ENCODE peak calls at places on chromosomes 12 and 14, in ten cellular contexts. M is testis; T is left ventricle myocardium inferior; N is AG09309; I is DND-41; L is psoas muscle; V is CD8-positive, alpha-beta memory T cell; J is right cardiac atrium; D is foreskin fibroblast; P is skeletal muscle cell. Q is an unnamed sample.

GRCh38 chr12:110543252-110543959 is 39.7 kb downstream of the PPTC7 start:
- DNase-seq in M (peak; percentile 97), T (peak; percentile 89), N (no peak), I (no peak), L (peak; percentile 90), V (no peak), J (peak; percentile 96), D (peak; percentile 96), P (peak; percentile 76), Q (no peak)

GRCh38 chr14:36493761-36494160 is 26.3 kb downstream of the NKX2-1 start:
- DNase-seq in M (no peak), T (no peak), N (no peak), I (no peak), L (no peak), V (no peak), J (no peak), D (no peak), P (no peak), Q (no peak)

GRCh38 chr14:83163016-83163415 is 1629.4 kb upstream of the SEL1L start:
- DNase-seq in M (no peak), T (no peak), N (no peak), I (no peak), L (no peak), V (no peak), J (no peak), D (peak; percentile 17), P (no peak), Q (no peak)

GRCh38 chr14:67704484-67705089 is 2.9 kb downstream of the RDH12 start:
- DNase-seq in M (peak; percentile 34), T (no peak), N (no peak), I (peak; percentile 47), L (no peak), V (no peak), J (no peak), D (peak; percentile 75), P (no peak), Q (peak; percentile 67)

GRCh38 chr14:51448831-51449665 is 202.7 kb upstream of the FRMD6 start:
- DNase-seq in M (peak; percentile 64), T (peak; percentile 39), N (peak; percentile 55), I (no peak), L (no peak), V (no peak), J (peak; percentile 57), D (peak; percentile 93), P (peak; percentile 63), Q (no peak)

GRCh38 chr14:72303930-72304329 is 371.7 kb downstream of the RGS6 start:
- DNase-seq in M (no peak), T (no peak), N (no peak), I (no peak), L (no peak), V (no peak), J (no peak), D (no peak), P (no peak), Q (no peak)

GRCh38 chr12:105214141-105214540 is 21.8 kb downstream of the APPL2 start:
- DNase-seq in M (no peak), T (no peak), N (peak; percentile 94), I (no peak), L (no peak), V (no peak), J (no peak), D (no peak), P (no peak), Q (no peak)

GRCh38 chr14:44988694-44989093 is 26.7 kb downstream of the TOGARAM1 start:
- DNase-seq in M (no peak), T (peak; percentile 43), N (no peak), I (no peak), L (no peak), V (no peak), J (peak; percentile 53), D (no peak), P (no peak), Q (peak; percentile 14)

GRCh38 chr12:27226319-27226984 is 17.6 kb upstream of the STK38L start:
- DNase-seq in M (no peak), T (no peak), N (no peak), I (no peak), L (no peak), V (no peak), J (peak; percentile 53), D (no peak), P (no peak), Q (no peak)

GRCh38 chr12:93365616-93366015 is 12.1 kb upstream of the NUDT4 start:
- DNase-seq in M (no peak), T (no peak), N (no peak), I (no peak), L (no peak), V (no peak), J (no peak), D (no peak), P (no peak), Q (no peak)

GRCh38 chr12:45731376-45731775 is 1.9 kb downstream of the ARID2 start:
- DNase-seq in M (no peak), T (no peak), N (no peak), I (no peak), L (no peak), V (no peak), J (no peak), D (no peak), P (no peak), Q (no peak)

GRCh38 chr14:24231263-24232120 is 675 bp downstream of the NEDD8 start:
- DNase-seq in M (no peak), T (no peak), N (no peak), I (no peak), L (no peak), V (peak; percentile 14), J (no peak), D (no peak), P (no peak), Q (no peak)

GRCh38 chr12:93081810-93082165 is 152.7 kb upstream of the EEA1 start:
- DNase-seq in M (no peak), T (no peak), N (no peak), I (no peak), L (no peak), V (no peak), J (no peak), D (no peak), P (no peak), Q (no peak)

GRCh38 chr14:21923820-21924219 is 250.2 kb upstream of the OR4E1 start:
- DNase-seq in M (no peak), T (no peak), N (no peak), I (peak; percentile 74), L (no peak), V (no peak), J (no peak), D (no peak), P (no peak), Q (peak; percentile 79)

GRCh38 chr12:9378430-9378835 is 170.2 kb upstream of the PZP start:
- DNase-seq in M (peak; percentile 67), T (no peak), N (no peak), I (no peak), L (no peak), V (no peak), J (no peak), D (no peak), P (no peak), Q (no peak)

GRCh38 chr14:60736494-60736893 is 1.9 kb downstream of the MNAT1 start:
- DNase-seq in M (no peak), T (no peak), N (peak; percentile 49), I (no peak), L (no peak), V (no peak), J (no peak), D (peak; percentile 82), P (no peak), Q (no peak)

DNA sequence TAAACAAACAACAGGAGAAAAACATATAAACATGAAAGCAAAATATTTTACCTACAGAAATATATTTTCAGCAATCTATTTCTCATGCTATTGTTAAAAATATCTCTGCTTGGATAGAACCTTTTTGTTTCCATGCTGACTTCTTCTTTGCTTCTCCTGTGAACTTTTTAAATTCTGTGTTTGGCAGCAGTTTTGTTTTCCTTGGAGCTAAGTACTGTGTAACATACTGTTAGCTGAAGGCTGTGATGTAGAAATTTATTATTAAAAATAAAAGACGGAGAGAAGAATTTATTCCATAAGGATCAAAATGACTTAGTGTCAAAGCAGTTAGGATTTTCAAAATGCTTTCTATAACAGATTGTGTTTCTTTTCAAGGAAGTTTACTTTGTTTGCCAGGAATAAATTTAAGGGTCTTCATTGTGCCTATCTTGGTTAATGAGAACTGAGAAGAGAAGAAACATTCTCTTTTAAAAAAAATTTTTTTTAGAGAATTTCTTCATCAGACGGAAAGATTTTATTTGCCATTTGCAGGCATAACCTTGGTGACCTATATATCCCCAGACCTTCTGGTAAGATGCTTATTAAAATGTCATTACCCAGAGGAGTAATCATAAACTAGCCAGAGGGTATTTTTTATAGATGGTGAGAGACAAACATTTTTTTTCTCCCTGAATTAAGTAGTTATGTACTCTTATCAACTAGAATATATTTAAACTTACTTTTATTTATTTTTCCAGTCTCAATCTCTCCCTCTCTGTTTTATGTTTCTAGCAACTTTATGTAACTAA is 147.2 kb upstream of the SLCO1C1 start:
- DNase-seq in M (no peak), T (no peak), N (no peak), I (no peak), L (no peak), V (no peak), J (no peak), D (peak; percentile 57), P (peak; percentile 12), Q (no peak)
- H3K4me3 ChIP-seq in M (no peak overlapping the region), T (peak overlapping the region; percentile 4), N (no peak overlapping the region), I (no peak overlapping the region), L (no peak overlapping the region), V (no peak overlapping the region), J (no peak overlapping the region), D (no peak overlapping the region), P (no peak overlapping the region), Q (no peak overlapping the region)

GRCh38 chr14:53542692-53543091 is 389.6 kb upstream of the DDHD1 start:
- DNase-seq in M (peak; percentile 20), T (no peak), N (no peak), I (no peak), L (no peak), V (no peak), J (no peak), D (peak; percentile 31), P (peak; percentile 27), Q (no peak)
- H3K4me3 ChIP-seq in M (no peak overlapping the region), T (no peak overlapping the region), N (no peak overlapping the region), I (no peak overlapping the region), L (no peak overlapping the region), V (no peak overlapping the region), J (no peak overlapping the region), D (no peak overlapping the region), P (no peak overlapping the region), Q (no peak overlapping the region)

GRCh38 chr12:57216931-57217871 is 607 bp downstream of the NXPH4 start:
- DNase-seq in M (peak; percentile 42), T (no peak), N (no peak), I (no peak), L (no peak), V (peak; percentile 54), J (no peak), D (peak; percentile 63), P (no peak), Q (no peak)
- H3K4me3 ChIP-seq in M (peak overlapping the region; percentile 61), T (peak overlapping the region; percentile 70), N (peak overlapping the region; percentile 50), I (no peak overlapping the region), L (peak overlapping the region; percentile 68), V (no peak overlapping the region), J (peak overlapping the region; percentile 46), D (peak overlapping the region; percentile 53), P (peak overlapping the region; percentile 60), Q (peak overlapping the region; percentile 48)

DNA sequence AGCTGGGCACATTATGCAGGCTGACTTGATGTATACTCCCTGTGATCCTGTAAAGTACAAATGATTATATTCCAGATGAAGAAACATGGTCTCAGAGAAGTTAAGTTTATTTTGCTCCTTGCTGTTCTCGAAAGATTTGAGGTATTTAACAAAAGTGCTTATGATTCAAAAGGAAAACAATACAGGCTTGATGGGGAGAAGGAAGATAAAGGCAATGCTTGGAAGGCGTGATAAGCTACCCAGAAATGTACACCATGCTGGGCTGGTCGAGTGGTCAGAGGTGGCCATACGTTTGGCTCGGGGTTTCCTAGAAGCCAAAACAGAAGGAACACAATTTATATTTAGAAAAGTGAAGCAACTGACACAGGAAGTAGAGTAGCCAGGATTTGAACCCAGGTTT is 201.0 kb downstream of the KTN1 start:
- DNase-seq in M (no peak), T (no peak), N (no peak), I (no peak), L (no peak), V (no peak), J (no peak), D (peak; percentile 18), P (no peak), Q (no peak)
- H3K4me3 ChIP-seq in M (no peak overlapping the region), T (no peak overlapping the region), N (no peak overlapping the region), I (no peak overlapping the region), L (no peak overlapping the region), V (no peak overlapping the region), J (no peak overlapping the region), D (no peak overlapping the region), P (no peak overlapping the region), Q (no peak overlapping the region)